ENCODE peak calls at places on chromosome 2, in seven cellular contexts. H, E, L, U, M, I and N are unnamed samples.

GRCh38 chr2:100977511-100977910 is 24.6 kb upstream of the RPL31 start:
- DNase-seq in M (no peak), H (no peak), E (no peak), L (no peak), I (no peak), U (no peak), N (no peak)

GRCh38 chr2:46039543-46040303 is 257.5 kb upstream of the EPAS1 start:
- DNase-seq in U (no peak), M (no peak), L (no peak), H (no peak), I (no peak), E (no peak), N (no peak)

GRCh38 chr2:187951470-187952218 is 340.0 kb upstream of the GULP1 start:
- DNase-seq in U (no peak), M (no peak), L (no peak), H (no peak), I (no peak), E (no peak), N (no peak)

GRCh38 chr2:120344214-120344990 is 1.5 kb upstream of the INHBB start:
- DNase-seq in L (peak; percentile 55), U (no peak), H (no peak), I (no peak), E (peak; percentile 3), M (no peak), N (no peak)

GRCh38 chr2:206296128-206296527 is 21.7 kb downstream of the ZDBF2 start:
- DNase-seq in M (peak; percentile 58), E (no peak), U (no peak), H (no peak), I (no peak), L (no peak), N (no peak)

GRCh38 chr2:2613279-2614199 is 282.5 kb upstream of the MYT1L start:
- DNase-seq in M (peak; percentile 87), H (peak; percentile 53), L (peak; percentile 85), E (peak; percentile 65), U (peak; percentile 72), I (peak; percentile 66), N (peak; percentile 33)

GRCh38 chr2:187294043-187294442 is 154.0 kb downstream of the CALCRL start:
- DNase-seq in H (no peak), M (no peak), U (no peak), I (no peak), L (no peak), E (no peak), N (no peak)

GRCh38 chr2:9753665-9754531 is 89.4 kb upstream of the TAF1B start:
- DNase-seq in E (no peak), I (peak; percentile 20), U (peak; percentile 15), M (no peak), H (no peak), L (no peak), N (no peak)

GRCh38 chr2:212107989-212108388 is 430.6 kb downstream of the ERBB4 start:
- DNase-seq in M (no peak), I (no peak), E (no peak), U (no peak), H (no peak), L (no peak), N (no peak)

GRCh38 chr2:33344230-33344629 is 132.2 kb upstream of the RASGRP3 start:
- DNase-seq in U (no peak), L (no peak), I (no peak), M (no peak), H (no peak), E (no peak), N (no peak)

GRCh38 chr2:225543626-225544025 is 144.1 kb downstream of the NYAP2 start:
- DNase-seq in H (no peak), E (no peak), L (no peak), U (no peak), I (no peak), M (no peak), N (no peak)